ENCODE peak calls at places on chromosome 15, in ten cellular contexts. F is cardiac muscle cell, Z is retinal pigment epithelial cell, M is GM13976, H is upper lobe of right lung, B is MCF 10A, R is left lung, W is IMR-90, S is AG10803, O is A549. N is an unnamed sample.

GRCh38 chr15:37083610-37084009 is 16.7 kb downstream of the MEIS2 start:
- DNase-seq in R (no peak), F (no peak), Z (no peak), M (no peak), S (no peak), W (no peak), B (no peak), O (no peak), H (no peak), N (no peak)

GRCh38 chr15:66883322-66883911 is 181.4 kb downstream of the SMAD6 start:
- DNase-seq in O (peak; percentile 96), Z (peak; percentile 100), M (no peak), H (peak; percentile 81), B (peak; percentile 99), S (peak; percentile 100), R (no peak), W (peak; percentile 100), F (peak; percentile 83), N (peak; percentile 100)

GRCh38 chr15:92574566-92574965 is 81.0 kb downstream of the FAM174B start:
- DNase-seq in H (no peak), M (no peak), R (no peak), B (no peak), O (no peak), S (no peak), W (no peak), Z (no peak), F (no peak), N (no peak)

GRCh38 chr15:101452572-101452971 is 36.9 kb downstream of the PCSK6 start:
- DNase-seq in R (peak; percentile 55), M (no peak), S (no peak), O (no peak), W (no peak), Z (no peak), H (no peak), B (no peak), F (no peak), N (no peak)

GRCh38 chr15:90340345-90340744 is 11.7 kb upstream of the ZNF774 start:
- DNase-seq in S (no peak), R (no peak), W (no peak), F (no peak), B (peak; percentile 37), Z (no peak), M (no peak), H (no peak), O (no peak), N (no peak)

GRCh38 chr15:97984157-97984556 is 23.7 kb downstream of the ARRDC4 start:
- DNase-seq in S (peak; percentile 70), W (no peak), M (no peak), F (no peak), O (no peak), R (no peak), Z (no peak), B (no peak), H (no peak), N (peak; percentile 59)

GRCh38 chr15:44812029-44812517 is 75.7 kb downstream of the TRIM69 start:
- DNase-seq in R (no peak), F (no peak), O (no peak), B (peak; percentile 31), S (no peak), H (no peak), M (no peak), W (no peak), Z (no peak), N (no peak)

GRCh38 chr15:88769161-88769971 is 33.9 kb upstream of the ACAN start:
- DNase-seq in Z (no peak), F (no peak), R (peak; percentile 64), H (no peak), O (no peak), M (no peak), B (no peak), W (peak; percentile 5), S (peak; percentile 6), N (no peak)

GRCh38 chr15:69806287-69806915 is 291.3 kb downstream of the TLE3 start:
- DNase-seq in W (no peak), O (no peak), M (no peak), R (no peak), S (no peak), B (no peak), Z (no peak), H (no peak), F (no peak), N (no peak)

GRCh38 chr15:63354771-63355650 is 26.6 kb downstream of the CA12 start:
- DNase-seq in W (no peak), Z (no peak), O (no peak), S (no peak), F (no peak), H (no peak), R (no peak), M (no peak), B (no peak), N (no peak)

GRCh38 chr15:57332326-57332725 is 44.0 kb upstream of the CGNL1 start:
- DNase-seq in S (no peak), B (no peak), H (no peak), W (no peak), M (no peak), R (no peak), F (no peak), Z (no peak), O (no peak), N (no peak)

GRCh38 chr15:75367913-75368688 is at the start of gene MAN2C1:
- DNase-seq in Z (peak; percentile 93), F (peak; percentile 97), O (peak; percentile 98), S (peak; percentile 93), M (peak; percentile 97), H (peak; percentile 99), B (peak; percentile 97), W (peak; percentile 94), R (peak; percentile 99), N (peak; percentile 96)
- TF ChIP-seq CTCF in Z (peak; percentile 85), F (peak; percentile 77), O (peak; percentile 95), S (peak; percentile 72), M (peak; percentile 89), H (peak; percentile 67), B (peak; percentile 64), W (peak; percentile 78), R (peak; percentile 52), N (peak; percentile 82)

GRCh38 chr15:49044761-49045571 is 1.3 kb downstream of the SECISBP2L start:
- DNase-seq in Z (no peak), O (no peak), F (no peak), B (no peak), S (peak; percentile 3), M (no peak), R (no peak), W (peak; percentile 1), H (no peak), N (no peak)

GRCh38 chr15:49044002-49044401 is 2.2 kb downstream of the SECISBP2L start:
- DNase-seq in W (no peak), O (no peak), M (no peak), B (no peak), F (no peak), Z (no peak), S (no peak), H (no peak), R (no peak), N (no peak)

GRCh38 chr15:49047456-49047855 is 1.2 kb upstream of the SECISBP2L start:
- DNase-seq in O (no peak), F (no peak), W (no peak), B (no peak), H (no peak), M (no peak), Z (no peak), S (no peak), R (no peak), N (no peak)

GRCh38 chr15:49045691-49046112 is 544 bp downstream of the SECISBP2L start:
- DNase-seq in Z (peak; percentile 18), S (peak; percentile 34), O (peak; percentile 10), M (peak; percentile 61), H (no peak), R (no peak), F (peak; percentile 64), W (peak; percentile 21), B (peak; percentile 44), N (peak; percentile 9)

GRCh38 chr15:49046113-49046883 is at the start of gene SECISBP2L:
- DNase-seq in S (peak; percentile 93), W (peak; percentile 92), B (peak; percentile 95), M (peak; percentile 95), F (peak; percentile 95), H (peak; percentile 97), O (peak; percentile 81), Z (peak; percentile 86), R (peak; percentile 96), N (peak; percentile 92)
- TF ChIP-seq CTCF in S (peak; percentile 32), W (peak; percentile 36), B (peak; percentile 11), M (peak; percentile 79), F (peak; percentile 35), H (peak; percentile 45), O (peak; percentile 34), Z (peak; percentile 55), R (no peak), N (peak; percentile 34)

DNA sequence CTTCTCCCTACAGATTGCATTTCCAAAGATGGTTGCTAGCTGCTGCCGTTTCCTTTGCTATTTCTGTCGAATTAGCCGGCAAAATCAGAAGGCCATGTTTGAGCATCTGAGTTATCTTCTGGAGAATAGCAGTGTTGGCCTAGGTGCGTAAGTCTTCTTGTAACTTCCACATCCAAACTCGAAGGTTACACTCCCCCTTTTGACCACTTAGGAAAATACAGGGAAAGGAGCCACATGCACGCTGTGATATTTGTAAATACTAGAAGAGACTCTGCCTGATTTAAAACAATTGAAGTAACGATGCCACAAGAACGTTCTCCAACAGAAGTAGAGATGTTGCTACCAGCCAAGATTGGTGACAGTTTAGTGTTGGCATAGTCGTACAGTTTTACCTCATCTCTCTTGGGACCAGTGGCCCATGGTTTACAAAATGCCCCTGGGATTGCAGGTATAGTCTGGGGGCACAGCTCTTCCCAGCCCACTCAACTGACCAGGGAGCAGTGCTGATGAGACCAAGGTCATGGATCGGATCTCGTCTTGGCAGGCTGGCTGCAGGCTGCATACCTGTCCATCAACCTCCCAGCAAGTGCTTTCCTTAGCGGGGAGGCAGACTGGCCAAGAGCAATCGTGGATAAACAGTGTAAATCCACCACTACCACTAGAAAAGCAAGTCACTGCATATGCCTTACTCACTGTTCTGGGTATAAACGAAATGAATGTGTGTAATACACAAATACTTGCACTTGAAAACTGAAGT is 268.4 kb upstream of the CHRM5 start:
- DNase-seq in B (peak; percentile 7), R (no peak), W (peak; percentile 12), F (peak; percentile 37), Z (no peak), O (no peak), M (no peak), H (no peak), S (peak; percentile 10), N (peak; percentile 35)
- TF ChIP-seq CTCF in B (peak; percentile 21), R (no peak), W (peak; percentile 25), F (peak; percentile 35), Z (peak; percentile 45), O (no peak), M (no peak), H (no peak), S (peak; percentile 40), N (peak; percentile 59)

DNA sequence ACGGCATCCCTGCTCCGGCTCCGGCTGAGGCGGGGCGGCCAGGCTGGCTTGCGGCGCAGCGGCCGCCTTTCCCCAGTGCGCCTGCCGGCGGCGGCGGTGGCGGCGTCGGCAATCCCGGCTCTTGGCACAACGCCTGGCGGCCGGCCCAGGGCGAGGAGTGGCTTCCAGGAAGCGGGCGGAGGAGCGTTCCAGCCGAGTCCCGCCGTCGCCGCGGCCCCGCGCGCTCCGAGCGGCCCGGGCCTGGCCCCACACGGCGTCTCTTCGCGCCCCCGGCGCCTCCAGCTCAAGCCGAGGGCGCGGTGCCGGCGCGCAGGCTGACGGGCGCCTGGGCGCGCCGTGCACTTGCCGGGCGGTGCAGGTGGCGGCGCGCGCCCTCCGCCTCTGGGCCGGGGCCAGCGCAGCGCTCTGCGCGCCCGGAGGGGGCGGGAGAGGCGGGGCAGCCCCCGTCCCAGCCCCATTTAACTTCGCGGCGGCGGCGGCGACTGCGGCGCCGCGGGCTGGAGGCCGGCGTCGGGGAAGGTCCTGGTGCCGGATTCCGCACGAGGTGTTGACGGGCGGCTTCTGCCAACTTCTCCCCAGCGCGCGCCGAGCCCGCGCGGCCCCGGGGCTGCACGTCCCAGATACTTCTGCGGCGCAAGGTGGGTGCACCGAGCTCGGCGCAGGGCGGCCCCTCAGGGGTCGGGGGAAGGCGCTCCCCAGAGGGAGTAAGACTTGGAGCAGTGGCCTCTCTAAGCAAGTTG is at the start of gene ADAMTSL3:
- DNase-seq in H (peak; percentile 91), R (peak; percentile 90), F (peak; percentile 78), Z (no peak), B (peak; percentile 71), S (peak; percentile 36), O (peak; percentile 43), W (no peak), M (no peak), N (no peak)
- TF ChIP-seq CTCF in H (no peak), R (no peak), F (no peak), Z (no peak), B (no peak), S (no peak), O (no peak), W (no peak), M (no peak), N (no peak)

N was measured in HFFc6.